ENCODE peak calls at places on chromosomes 11 and 22, in six cellular contexts. One of them, this sample, is unnamed.

GRCh38 chr22:25410849-25411248 is 153.6 kb upstream of the GRK3 start:
- DNase-seq in MM.1S: peak; percentile 43
- DNase-seq in activated CD8-positive, alpha-beta T cell treated with anti-CD3 and anti-CD28 coated beads for 36 hours: no peak
- DNase-seq in spleen: no peak
- DNase-seq in D721Med: no peak
- DNase-seq in body of pancreas: no peak
- DNase-seq in this sample: peak; percentile 15

GRCh38 chr11:9760180-9760550 is 96.3 kb downstream of the SWAP70 start:
- DNase-seq in MM.1S: no peak
- DNase-seq in activated CD8-positive, alpha-beta T cell treated with anti-CD3 and anti-CD28 coated beads for 36 hours: no peak
- DNase-seq in spleen: no peak
- DNase-seq in D721Med: no peak
- DNase-seq in body of pancreas: peak; percentile 71
- DNase-seq in this sample: no peak

GRCh38 chr11:26753738-26754504 is 32.1 kb upstream of the SLC5A12 start:
- DNase-seq in MM.1S: peak; percentile 57
- DNase-seq in activated CD8-positive, alpha-beta T cell treated with anti-CD3 and anti-CD28 coated beads for 36 hours: peak; percentile 11
- DNase-seq in spleen: no peak
- DNase-seq in D721Med: no peak
- DNase-seq in body of pancreas: peak; percentile 43
- DNase-seq in this sample: no peak

GRCh38 chr22:23221351-23221804 is 41.1 kb downstream of the BCR start:
- DNase-seq in MM.1S: no peak
- DNase-seq in activated CD8-positive, alpha-beta T cell treated with anti-CD3 and anti-CD28 coated beads for 36 hours: no peak
- DNase-seq in spleen: peak; percentile 24
- DNase-seq in D721Med: no peak
- DNase-seq in body of pancreas: no peak
- DNase-seq in this sample: no peak

GRCh38 chr22:35376728-35377472 is 4.0 kb upstream of the HMOX1 start:
- DNase-seq in MM.1S: peak; percentile 96
- DNase-seq in activated CD8-positive, alpha-beta T cell treated with anti-CD3 and anti-CD28 coated beads for 36 hours: peak; percentile 57
- DNase-seq in spleen: peak; percentile 93
- DNase-seq in D721Med: no peak
- DNase-seq in body of pancreas: peak; percentile 94
- DNase-seq in this sample: peak; percentile 81

GRCh38 chr11:91800208-91800914 is 424.3 kb upstream of the FAT3 start:
- DNase-seq in MM.1S: no peak
- DNase-seq in activated CD8-positive, alpha-beta T cell treated with anti-CD3 and anti-CD28 coated beads for 36 hours: no peak
- DNase-seq in spleen: no peak
- DNase-seq in D721Med: no peak
- DNase-seq in body of pancreas: no peak
- DNase-seq in this sample: no peak

GRCh38 chr11:99814021-99814420 is 793.3 kb downstream of the CNTN5 start:
- DNase-seq in MM.1S: no peak
- DNase-seq in activated CD8-positive, alpha-beta T cell treated with anti-CD3 and anti-CD28 coated beads for 36 hours: no peak
- DNase-seq in spleen: no peak
- DNase-seq in D721Med: no peak
- DNase-seq in body of pancreas: no peak
- DNase-seq in this sample: no peak

GRCh38 chr22:41478891-41479521 is 10.1 kb downstream of the ACO2 start:
- DNase-seq in MM.1S: no peak
- DNase-seq in activated CD8-positive, alpha-beta T cell treated with anti-CD3 and anti-CD28 coated beads for 36 hours: peak; percentile 32
- DNase-seq in spleen: no peak
- DNase-seq in D721Med: no peak
- DNase-seq in body of pancreas: no peak
- DNase-seq in this sample: peak; percentile 48

GRCh38 chr22:41943661-41944209 is 3.2 kb downstream of the CENPM start:
- DNase-seq in MM.1S: no peak
- DNase-seq in activated CD8-positive, alpha-beta T cell treated with anti-CD3 and anti-CD28 coated beads for 36 hours: no peak
- DNase-seq in spleen: no peak
- DNase-seq in D721Med: no peak
- DNase-seq in body of pancreas: no peak
- DNase-seq in this sample: no peak

GRCh38 chr11:86374586-86374985 is at the start of gene CCDC81:
- DNase-seq in MM.1S: no peak
- DNase-seq in activated CD8-positive, alpha-beta T cell treated with anti-CD3 and anti-CD28 coated beads for 36 hours: no peak
- DNase-seq in spleen: no peak
- DNase-seq in D721Med: no peak
- DNase-seq in body of pancreas: peak; percentile 11
- DNase-seq in this sample: no peak

GRCh38 chr22:24414523-24414922 is 12.9 kb upstream of the ADORA2A start:
- DNase-seq in MM.1S: no peak
- DNase-seq in activated CD8-positive, alpha-beta T cell treated with anti-CD3 and anti-CD28 coated beads for 36 hours: no peak
- DNase-seq in spleen: peak; percentile 64
- DNase-seq in D721Med: no peak
- DNase-seq in body of pancreas: no peak
- DNase-seq in this sample: no peak

GRCh38 chr11:1390603-1391164 is 950 bp downstream of the BRSK2 start:
- DNase-seq in MM.1S: no peak
- DNase-seq in activated CD8-positive, alpha-beta T cell treated with anti-CD3 and anti-CD28 coated beads for 36 hours: no peak
- DNase-seq in spleen: peak; percentile 83
- DNase-seq in D721Med: no peak
- DNase-seq in body of pancreas: peak; percentile 70
- DNase-seq in this sample: no peak

GRCh38 chr22:50015451-50016307 is 3.1 kb upstream of the IL17REL start:
- DNase-seq in MM.1S: no peak
- DNase-seq in activated CD8-positive, alpha-beta T cell treated with anti-CD3 and anti-CD28 coated beads for 36 hours: no peak
- DNase-seq in spleen: peak; percentile 63
- DNase-seq in D721Med: no peak
- DNase-seq in body of pancreas: no peak
- DNase-seq in this sample: no peak

GRCh38 chr11:10984742-10985141 is 126.9 kb upstream of the ZBED5 start:
- DNase-seq in MM.1S: no peak
- DNase-seq in activated CD8-positive, alpha-beta T cell treated with anti-CD3 and anti-CD28 coated beads for 36 hours: no peak
- DNase-seq in spleen: no peak
- DNase-seq in D721Med: no peak
- DNase-seq in body of pancreas: no peak
- DNase-seq in this sample: no peak

GRCh38 chr11:71200172-71200716 is 52.1 kb downstream of the SHANK2 start:
- DNase-seq in MM.1S: no peak
- DNase-seq in activated CD8-positive, alpha-beta T cell treated with anti-CD3 and anti-CD28 coated beads for 36 hours: no peak
- DNase-seq in spleen: no peak
- DNase-seq in D721Med: no peak
- DNase-seq in body of pancreas: no peak
- DNase-seq in this sample: no peak

GRCh38 chr11:94758671-94759070 is 9.5 kb upstream of the AMOTL1 start:
- DNase-seq in MM.1S: no peak
- DNase-seq in activated CD8-positive, alpha-beta T cell treated with anti-CD3 and anti-CD28 coated beads for 36 hours: no peak
- DNase-seq in spleen: no peak
- DNase-seq in D721Med: no peak
- DNase-seq in body of pancreas: no peak
- DNase-seq in this sample: no peak

GRCh38 chr22:38941488-38941987 is 15.9 kb upstream of the APOBEC3A start:
- DNase-seq in MM.1S: peak; percentile 30
- DNase-seq in activated CD8-positive, alpha-beta T cell treated with anti-CD3 and anti-CD28 coated beads for 36 hours: peak; percentile 91
- DNase-seq in spleen: no peak
- DNase-seq in D721Med: no peak
- DNase-seq in body of pancreas: no peak
- DNase-seq in this sample: peak; percentile 74

GRCh38 chr11:42625757-42626156 is 686.0 kb upstream of the API5 start:
- DNase-seq in MM.1S: no peak
- DNase-seq in activated CD8-positive, alpha-beta T cell treated with anti-CD3 and anti-CD28 coated beads for 36 hours: no peak
- DNase-seq in spleen: no peak
- DNase-seq in D721Med: no peak
- DNase-seq in body of pancreas: no peak
- DNase-seq in this sample: no peak

DNA sequence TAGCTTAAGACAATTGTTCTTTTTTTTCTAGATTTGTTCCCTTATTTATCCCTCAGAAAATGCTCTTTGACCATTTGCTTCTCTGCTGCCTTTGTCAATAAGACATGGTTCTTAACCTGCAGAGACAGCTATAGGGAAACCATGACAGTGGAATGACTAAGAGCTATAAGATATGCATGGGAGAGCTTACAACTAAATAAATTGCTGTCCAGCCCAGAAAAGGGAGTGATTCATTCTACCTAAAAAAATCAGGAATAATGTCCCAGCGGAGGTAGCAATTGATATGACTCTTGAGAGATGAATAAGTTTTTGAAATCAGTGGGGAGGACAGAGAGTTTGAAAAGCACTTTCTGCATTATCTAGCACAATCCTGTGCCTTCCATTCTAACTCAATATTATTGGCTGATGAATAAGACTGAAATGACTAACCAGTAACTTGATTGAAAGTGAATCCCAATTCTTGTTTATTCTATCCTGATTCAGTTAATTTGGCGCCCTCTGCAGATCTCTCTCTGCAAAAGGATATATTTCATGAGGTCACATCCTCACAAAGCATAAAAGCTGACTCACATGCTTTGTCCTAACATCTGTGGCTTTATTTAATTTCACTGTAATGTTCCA is 680.5 kb upstream of the API5 start:
- DNase-seq in MM.1S: peak; percentile 42
- DNase-seq in activated CD8-positive, alpha-beta T cell treated with anti-CD3 and anti-CD28 coated beads for 36 hours: no peak
- DNase-seq in spleen: no peak
- DNase-seq in D721Med: no peak
- DNase-seq in body of pancreas: no peak
- DNase-seq in this sample: no peak
- TF ChIP-seq CTCF in MM.1S: peak; percentile 33
- TF ChIP-seq CTCF in activated CD8-positive, alpha-beta T cell treated with anti-CD3 and anti-CD28 coated beads for 36 hours: no peak
- TF ChIP-seq CTCF in spleen: no peak
- TF ChIP-seq CTCF in D721Med: no peak
- TF ChIP-seq CTCF in body of pancreas: no peak
- TF ChIP-seq CTCF in this sample: no peak

GRCh38 chr11:77186302-77186701 is 58.3 kb downstream of the MYO7A start:
- DNase-seq in MM.1S: no peak
- DNase-seq in activated CD8-positive, alpha-beta T cell treated with anti-CD3 and anti-CD28 coated beads for 36 hours: no peak
- DNase-seq in spleen: no peak
- DNase-seq in D721Med: no peak
- DNase-seq in body of pancreas: no peak
- DNase-seq in this sample: no peak

GRCh38 chr11:77188912-77189491 is 61.0 kb downstream of the MYO7A start:
- DNase-seq in MM.1S: no peak
- DNase-seq in activated CD8-positive, alpha-beta T cell treated with anti-CD3 and anti-CD28 coated beads for 36 hours: no peak
- DNase-seq in spleen: no peak
- DNase-seq in D721Med: no peak
- DNase-seq in body of pancreas: no peak
- DNase-seq in this sample: no peak

GRCh38 chr11:77188323-77188911 is 60.4 kb downstream of the MYO7A start:
- DNase-seq in MM.1S: peak; percentile 65
- DNase-seq in activated CD8-positive, alpha-beta T cell treated with anti-CD3 and anti-CD28 coated beads for 36 hours: peak; percentile 89
- DNase-seq in spleen: peak; percentile 88
- DNase-seq in D721Med: peak; percentile 98
- DNase-seq in body of pancreas: peak; percentile 88
- DNase-seq in this sample: peak; percentile 87

GRCh38 chr11:77187776-77188175 is 59.7 kb downstream of the MYO7A start:
- DNase-seq in MM.1S: no peak
- DNase-seq in activated CD8-positive, alpha-beta T cell treated with anti-CD3 and anti-CD28 coated beads for 36 hours: no peak
- DNase-seq in spleen: no peak
- DNase-seq in D721Med: no peak
- DNase-seq in body of pancreas: no peak
- DNase-seq in this sample: no peak

DNA sequence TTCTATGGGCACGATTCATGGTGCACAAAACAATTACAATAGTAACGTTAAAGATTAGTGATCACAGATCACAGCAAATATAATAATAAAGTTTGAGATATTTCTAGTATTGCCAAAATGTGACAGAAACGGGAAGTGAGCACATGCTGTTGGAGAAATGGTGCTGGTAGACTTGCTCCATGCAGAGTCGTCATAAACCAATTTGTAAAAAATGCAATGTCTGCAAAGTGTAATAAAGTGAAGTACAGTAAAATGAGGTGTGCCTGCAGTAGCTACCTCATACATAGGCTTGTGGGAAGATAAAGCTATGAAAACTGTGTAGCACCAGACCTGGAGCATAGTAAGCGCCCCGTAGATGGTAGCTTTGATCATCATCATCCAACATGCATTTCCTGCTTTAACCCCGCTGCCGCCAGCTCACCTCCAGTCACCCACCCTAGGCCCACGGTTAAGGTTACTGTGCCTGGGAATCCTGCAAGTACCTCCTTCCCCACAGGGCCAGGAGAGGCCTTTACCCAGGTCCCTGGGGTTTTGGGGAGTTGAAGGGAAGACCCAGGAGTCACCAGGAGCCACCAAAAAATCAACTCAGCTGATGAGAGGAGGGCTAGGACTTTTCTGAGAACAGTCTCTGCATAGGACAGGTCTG is 59.2 kb downstream of the MYO7A start:
- DNase-seq in MM.1S: no peak
- DNase-seq in activated CD8-positive, alpha-beta T cell treated with anti-CD3 and anti-CD28 coated beads for 36 hours: no peak
- DNase-seq in spleen: no peak
- DNase-seq in D721Med: no peak
- DNase-seq in body of pancreas: no peak
- DNase-seq in this sample: no peak
- TF ChIP-seq CTCF in MM.1S: no peak
- TF ChIP-seq CTCF in activated CD8-positive, alpha-beta T cell treated with anti-CD3 and anti-CD28 coated beads for 36 hours: no peak
- TF ChIP-seq CTCF in spleen: no peak
- TF ChIP-seq CTCF in D721Med: no peak
- TF ChIP-seq CTCF in body of pancreas: no peak
- TF ChIP-seq CTCF in this sample: no peak

GRCh38 chr11:61752117-61752924 is at the start of gene MYRF:
- DNase-seq in MM.1S: peak; percentile 27
- DNase-seq in activated CD8-positive, alpha-beta T cell treated with anti-CD3 and anti-CD28 coated beads for 36 hours: peak; percentile 62
- DNase-seq in spleen: peak; percentile 84
- DNase-seq in D721Med: no peak
- DNase-seq in body of pancreas: peak; percentile 75
- DNase-seq in this sample: peak; percentile 86
- TF ChIP-seq CTCF in MM.1S: peak; percentile 47
- TF ChIP-seq CTCF in activated CD8-positive, alpha-beta T cell treated with anti-CD3 and anti-CD28 coated beads for 36 hours: peak; percentile 55
- TF ChIP-seq CTCF in spleen: peak; percentile 53
- TF ChIP-seq CTCF in D721Med: peak; percentile 54
- TF ChIP-seq CTCF in body of pancreas: peak; percentile 29
- TF ChIP-seq CTCF in this sample: peak; percentile 89

GRCh38 chr11:75667831-75668507 is 869 bp downstream of the MAP6 start:
- DNase-seq in MM.1S: no peak
- DNase-seq in activated CD8-positive, alpha-beta T cell treated with anti-CD3 and anti-CD28 coated beads for 36 hours: peak; percentile 48
- DNase-seq in spleen: no peak
- DNase-seq in D721Med: peak; percentile 78
- DNase-seq in body of pancreas: peak; percentile 58
- DNase-seq in this sample: peak; percentile 76

GRCh38 chr11:75668508-75669297 is at the start of gene MAP6:
- DNase-seq in MM.1S: peak; percentile 12
- DNase-seq in activated CD8-positive, alpha-beta T cell treated with anti-CD3 and anti-CD28 coated beads for 36 hours: peak; percentile 28
- DNase-seq in spleen: no peak
- DNase-seq in D721Med: peak; percentile 45
- DNase-seq in body of pancreas: no peak
- DNase-seq in this sample: peak; percentile 58

GRCh38 chr11:75664366-75664765 is 4.5 kb downstream of the MAP6 start:
- DNase-seq in MM.1S: no peak
- DNase-seq in activated CD8-positive, alpha-beta T cell treated with anti-CD3 and anti-CD28 coated beads for 36 hours: no peak
- DNase-seq in spleen: no peak
- DNase-seq in D721Med: no peak
- DNase-seq in body of pancreas: no peak
- DNase-seq in this sample: no peak

GRCh38 chr11:75665126-75665525 is 3.7 kb downstream of the MAP6 start:
- DNase-seq in MM.1S: no peak
- DNase-seq in activated CD8-positive, alpha-beta T cell treated with anti-CD3 and anti-CD28 coated beads for 36 hours: no peak
- DNase-seq in spleen: no peak
- DNase-seq in D721Med: no peak
- DNase-seq in body of pancreas: no peak
- DNase-seq in this sample: no peak

DNA sequence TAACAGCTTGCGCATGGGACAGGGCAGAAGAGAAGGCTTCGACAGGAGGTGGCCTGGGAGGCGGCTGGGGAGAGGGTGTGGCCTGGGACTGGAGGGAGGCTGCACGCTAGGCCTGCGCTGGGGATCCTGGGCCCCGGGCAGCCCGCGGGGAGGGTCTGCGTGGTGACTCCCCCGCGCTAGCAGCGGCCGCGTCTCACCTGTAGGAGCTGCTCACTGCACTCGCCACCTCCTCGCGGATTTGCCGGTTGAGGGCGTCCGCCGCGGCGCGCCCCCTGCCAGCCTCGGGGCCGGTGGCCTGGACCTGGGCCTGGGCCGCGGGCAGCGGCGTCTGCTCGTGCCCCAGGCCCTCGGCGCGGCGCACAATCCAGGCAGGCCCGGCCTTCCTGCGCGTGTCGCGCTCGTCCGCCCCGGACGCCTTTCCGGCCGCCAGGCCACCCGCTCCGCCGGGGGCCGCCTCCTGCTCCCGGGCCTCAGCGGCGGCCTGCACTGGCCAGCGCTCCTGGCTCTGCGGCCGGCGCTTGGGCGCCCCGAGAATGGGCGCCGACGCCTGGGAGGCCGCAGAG is 1.5 kb downstream of the MAP6 start:
- DNase-seq in MM.1S: no peak
- DNase-seq in activated CD8-positive, alpha-beta T cell treated with anti-CD3 and anti-CD28 coated beads for 36 hours: peak; percentile 11
- DNase-seq in spleen: no peak
- DNase-seq in D721Med: no peak
- DNase-seq in body of pancreas: peak; percentile 22
- DNase-seq in this sample: peak; percentile 56
- TF ChIP-seq CTCF in MM.1S: no peak
- TF ChIP-seq CTCF in activated CD8-positive, alpha-beta T cell treated with anti-CD3 and anti-CD28 coated beads for 36 hours: no peak
- TF ChIP-seq CTCF in spleen: peak; percentile 7
- TF ChIP-seq CTCF in D721Med: no peak
- TF ChIP-seq CTCF in body of pancreas: no peak
- TF ChIP-seq CTCF in this sample: no peak